ENCODE peak calls at places on chromosomes 16 and 17, in ten cellular contexts. One of them, this sample, is unnamed.
A peak's percentile ranks its signal among the peaks of the same experiment; 100 is the strongest.

GRCh38 chr17:77619851-77620250 is 338.7 kb upstream of the TNRC6C start:
- DNase-seq in left ventricle myocardium inferior: no peak
- DNase-seq in kidney epithelial cell: no peak
- DNase-seq in brain microvascular endothelial cell: peak; percentile 80
- DNase-seq in cardiac muscle cell: no peak
- DNase-seq in heart left ventricle: no peak
- DNase-seq in AG04449: peak; percentile 17
- DNase-seq in Peyer's patch: no peak
- DNase-seq in thyroid gland: no peak
- DNase-seq in Panc1: no peak
- DNase-seq in this sample: peak; percentile 64

GRCh38 chr17:49520386-49521087 is 25.4 kb downstream of the NGFR start:
- DNase-seq in left ventricle myocardium inferior: no peak
- DNase-seq in kidney epithelial cell: no peak
- DNase-seq in brain microvascular endothelial cell: no peak
- DNase-seq in cardiac muscle cell: no peak
- DNase-seq in heart left ventricle: no peak
- DNase-seq in AG04449: no peak
- DNase-seq in Peyer's patch: peak; percentile 30
- DNase-seq in thyroid gland: no peak
- DNase-seq in Panc1: no peak
- DNase-seq in this sample: no peak

GRCh38 chr17:76727745-76728456 is 1.3 kb downstream of the METTL23 start:
- DNase-seq in left ventricle myocardium inferior: no peak
- DNase-seq in kidney epithelial cell: no peak
- DNase-seq in brain microvascular endothelial cell: no peak
- DNase-seq in cardiac muscle cell: no peak
- DNase-seq in heart left ventricle: no peak
- DNase-seq in AG04449: no peak
- DNase-seq in Peyer's patch: peak; percentile 51
- DNase-seq in thyroid gland: peak; percentile 66
- DNase-seq in Panc1: no peak
- DNase-seq in this sample: no peak

GRCh38 chr17:38566666-38567031 is 39.1 kb downstream of the SRCIN1 start:
- DNase-seq in left ventricle myocardium inferior: no peak
- DNase-seq in kidney epithelial cell: no peak
- DNase-seq in brain microvascular endothelial cell: no peak
- DNase-seq in cardiac muscle cell: no peak
- DNase-seq in heart left ventricle: no peak
- DNase-seq in AG04449: no peak
- DNase-seq in Peyer's patch: no peak
- DNase-seq in thyroid gland: no peak
- DNase-seq in Panc1: no peak
- DNase-seq in this sample: no peak

GRCh38 chr16:64362193-64362592 is 759.7 kb downstream of the CDH11 start:
- DNase-seq in left ventricle myocardium inferior: no peak
- DNase-seq in kidney epithelial cell: peak; percentile 37
- DNase-seq in brain microvascular endothelial cell: peak; percentile 48
- DNase-seq in cardiac muscle cell: no peak
- DNase-seq in heart left ventricle: no peak
- DNase-seq in AG04449: no peak
- DNase-seq in Peyer's patch: no peak
- DNase-seq in thyroid gland: no peak
- DNase-seq in Panc1: no peak
- DNase-seq in this sample: peak; percentile 26

GRCh38 chr17:67221062-67221998 is 23.7 kb downstream of the HELZ start:
- DNase-seq in left ventricle myocardium inferior: no peak
- DNase-seq in kidney epithelial cell: no peak
- DNase-seq in brain microvascular endothelial cell: peak; percentile 51
- DNase-seq in cardiac muscle cell: peak; percentile 48
- DNase-seq in heart left ventricle: no peak
- DNase-seq in AG04449: no peak
- DNase-seq in Peyer's patch: no peak
- DNase-seq in thyroid gland: peak; percentile 48
- DNase-seq in Panc1: no peak
- DNase-seq in this sample: peak; percentile 61

GRCh38 chr17:4156750-4157381 is 13.9 kb downstream of the CYB5D2 start:
- DNase-seq in left ventricle myocardium inferior: no peak
- DNase-seq in kidney epithelial cell: no peak
- DNase-seq in brain microvascular endothelial cell: no peak
- DNase-seq in cardiac muscle cell: no peak
- DNase-seq in heart left ventricle: no peak
- DNase-seq in AG04449: no peak
- DNase-seq in Peyer's patch: no peak
- DNase-seq in thyroid gland: peak; percentile 77
- DNase-seq in Panc1: no peak
- DNase-seq in this sample: no peak

GRCh38 chr17:65489413-65490170 is 71.9 kb downstream of the AXIN2 start:
- DNase-seq in left ventricle myocardium inferior: no peak
- DNase-seq in kidney epithelial cell: no peak
- DNase-seq in brain microvascular endothelial cell: no peak
- DNase-seq in cardiac muscle cell: no peak
- DNase-seq in heart left ventricle: no peak
- DNase-seq in AG04449: no peak
- DNase-seq in Peyer's patch: no peak
- DNase-seq in thyroid gland: no peak
- DNase-seq in Panc1: no peak
- DNase-seq in this sample: peak; percentile 4

GRCh38 chr17:14935139-14935538 is 330.0 kb downstream of the PMP22 start:
- DNase-seq in left ventricle myocardium inferior: no peak
- DNase-seq in kidney epithelial cell: no peak
- DNase-seq in brain microvascular endothelial cell: no peak
- DNase-seq in cardiac muscle cell: no peak
- DNase-seq in heart left ventricle: no peak
- DNase-seq in AG04449: no peak
- DNase-seq in Peyer's patch: no peak
- DNase-seq in thyroid gland: no peak
- DNase-seq in Panc1: no peak
- DNase-seq in this sample: no peak
- H3K4me3 ChIP-seq in left ventricle myocardium inferior: no peak overlapping the region
- H3K4me3 ChIP-seq in kidney epithelial cell: no peak overlapping the region
- H3K4me3 ChIP-seq in brain microvascular endothelial cell: no peak overlapping the region
- H3K4me3 ChIP-seq in cardiac muscle cell: no peak overlapping the region
- H3K4me3 ChIP-seq in heart left ventricle: no peak overlapping the region
- H3K4me3 ChIP-seq in AG04449: no peak overlapping the region
- H3K4me3 ChIP-seq in Peyer's patch: no peak overlapping the region
- H3K4me3 ChIP-seq in thyroid gland: no peak overlapping the region
- H3K4me3 ChIP-seq in Panc1: no peak overlapping the region
- H3K4me3 ChIP-seq in this sample: no peak overlapping the region

DNA sequence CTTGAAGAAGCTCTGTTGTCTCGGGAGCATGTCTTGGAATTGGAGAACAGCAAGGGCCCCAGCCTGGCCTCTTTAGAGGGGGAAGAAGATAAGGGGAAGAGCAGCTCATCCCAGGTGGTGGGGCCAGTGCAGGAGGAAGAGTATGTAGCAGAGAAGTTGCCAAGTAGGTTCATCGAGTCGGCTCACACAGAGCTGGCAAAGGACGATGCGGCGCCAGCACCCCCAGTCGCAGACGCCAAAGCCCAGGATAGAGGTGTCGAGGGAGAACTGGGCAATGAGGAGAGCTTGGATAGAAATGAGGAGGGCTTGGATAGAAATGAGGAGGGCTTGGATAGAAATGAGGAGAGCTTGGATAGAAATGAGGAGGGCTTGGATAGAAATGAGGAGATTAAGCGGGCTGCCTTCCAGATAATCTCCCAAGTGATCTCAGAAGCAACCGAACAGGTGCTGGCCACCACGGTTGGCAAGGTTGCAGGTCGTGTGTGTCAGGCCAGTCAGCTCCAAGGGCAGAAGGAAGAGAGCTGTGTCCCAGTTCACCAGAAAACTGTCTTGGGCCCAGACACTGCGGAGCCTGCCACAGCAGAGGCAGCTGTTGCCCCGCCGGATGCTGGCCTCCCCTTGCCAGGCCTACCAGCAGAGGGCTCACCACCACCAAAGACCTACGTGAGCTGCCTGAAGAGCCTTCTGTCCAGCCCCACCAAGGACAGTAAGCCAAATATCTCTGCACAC is 21.2 kb downstream of the AKAP1 start:
- DNase-seq in left ventricle myocardium inferior: peak; percentile 41
- DNase-seq in kidney epithelial cell: no peak
- DNase-seq in brain microvascular endothelial cell: no peak
- DNase-seq in cardiac muscle cell: no peak
- DNase-seq in heart left ventricle: no peak
- DNase-seq in AG04449: no peak
- DNase-seq in Peyer's patch: peak; percentile 53
- DNase-seq in thyroid gland: no peak
- DNase-seq in Panc1: no peak
- DNase-seq in this sample: no peak
- TF ChIP-seq CTCF in left ventricle myocardium inferior: peak; percentile 59
- TF ChIP-seq CTCF in kidney epithelial cell: no peak
- TF ChIP-seq CTCF in brain microvascular endothelial cell: peak; percentile 58
- TF ChIP-seq CTCF in cardiac muscle cell: peak; percentile 27
- TF ChIP-seq CTCF in heart left ventricle: peak; percentile 15
- TF ChIP-seq CTCF in AG04449: no peak
- TF ChIP-seq CTCF in Peyer's patch: peak; percentile 43
- TF ChIP-seq CTCF in thyroid gland: peak; percentile 11
- TF ChIP-seq CTCF in Panc1: peak; percentile 81
- TF ChIP-seq CTCF in this sample: no peak

GRCh38 chr16:85171809-85172464 is 59.7 kb upstream of the CIBAR2 start:
- DNase-seq in left ventricle myocardium inferior: no peak
- DNase-seq in kidney epithelial cell: no peak
- DNase-seq in brain microvascular endothelial cell: no peak
- DNase-seq in cardiac muscle cell: no peak
- DNase-seq in heart left ventricle: no peak
- DNase-seq in AG04449: no peak
- DNase-seq in Peyer's patch: no peak
- DNase-seq in thyroid gland: no peak
- DNase-seq in Panc1: no peak
- DNase-seq in this sample: peak; percentile 11

GRCh38 chr16:85173981-85174751 is 61.9 kb upstream of the CIBAR2 start:
- DNase-seq in left ventricle myocardium inferior: no peak
- DNase-seq in kidney epithelial cell: no peak
- DNase-seq in brain microvascular endothelial cell: peak; percentile 68
- DNase-seq in cardiac muscle cell: peak; percentile 35
- DNase-seq in heart left ventricle: peak; percentile 69
- DNase-seq in AG04449: no peak
- DNase-seq in Peyer's patch: no peak
- DNase-seq in thyroid gland: peak; percentile 66
- DNase-seq in Panc1: peak; percentile 24
- DNase-seq in this sample: peak; percentile 91

GRCh38 chr16:85172465-85173071 is 60.3 kb upstream of the CIBAR2 start:
- DNase-seq in left ventricle myocardium inferior: no peak
- DNase-seq in kidney epithelial cell: no peak
- DNase-seq in brain microvascular endothelial cell: no peak
- DNase-seq in cardiac muscle cell: peak; percentile 60
- DNase-seq in heart left ventricle: peak; percentile 69
- DNase-seq in AG04449: no peak
- DNase-seq in Peyer's patch: peak; percentile 56
- DNase-seq in thyroid gland: peak; percentile 52
- DNase-seq in Panc1: peak; percentile 30
- DNase-seq in this sample: peak; percentile 54

GRCh38 chr16:85174871-85175723 is 62.8 kb upstream of the CIBAR2 start:
- DNase-seq in left ventricle myocardium inferior: no peak
- DNase-seq in kidney epithelial cell: no peak
- DNase-seq in brain microvascular endothelial cell: no peak
- DNase-seq in cardiac muscle cell: no peak
- DNase-seq in heart left ventricle: no peak
- DNase-seq in AG04449: no peak
- DNase-seq in Peyer's patch: no peak
- DNase-seq in thyroid gland: no peak
- DNase-seq in Panc1: no peak
- DNase-seq in this sample: peak; percentile 42

DNA sequence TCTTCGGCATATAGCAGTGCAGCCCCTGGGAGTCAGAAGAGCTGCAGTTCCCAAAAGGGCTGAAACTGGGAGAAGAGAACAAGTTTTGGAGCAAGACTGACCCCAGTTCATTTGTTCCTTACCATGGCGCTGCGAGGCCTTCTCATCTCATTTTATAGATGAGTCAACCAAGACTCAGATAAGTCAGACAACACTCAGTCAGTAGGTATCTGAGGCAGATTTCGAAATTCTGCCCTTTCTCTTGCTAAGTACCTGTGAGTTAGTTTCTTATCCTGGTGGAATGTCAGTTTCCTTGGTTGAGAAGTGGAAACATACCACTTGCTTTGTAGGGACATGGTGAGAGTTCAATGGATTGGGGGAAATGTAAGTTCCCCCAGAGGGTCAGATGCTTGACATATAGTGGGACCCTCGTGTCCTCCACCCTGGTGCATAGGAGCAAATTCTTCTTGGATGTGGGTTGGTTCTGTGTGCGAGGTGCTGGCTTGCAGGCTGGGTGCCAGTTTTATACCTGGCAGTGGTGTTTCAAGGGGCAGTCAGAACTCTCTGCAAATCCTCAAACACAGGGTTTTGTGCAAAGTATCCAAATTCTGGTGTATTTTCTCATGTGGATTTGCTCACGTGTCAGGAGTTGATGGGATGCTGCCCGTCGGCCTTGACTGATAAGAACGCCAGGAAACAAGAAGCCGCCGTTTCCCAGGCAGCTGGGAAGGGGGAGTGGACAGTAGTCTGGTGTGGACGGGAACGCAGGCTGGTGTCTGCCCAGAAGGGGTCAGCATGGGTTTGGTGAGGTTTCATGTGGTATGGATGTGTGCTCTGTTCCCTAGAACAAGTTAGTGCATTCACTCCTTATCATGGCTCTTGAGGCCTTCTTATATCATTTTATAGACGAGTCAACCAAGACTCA is 61.1 kb upstream of the CIBAR2 start:
- DNase-seq in left ventricle myocardium inferior: no peak
- DNase-seq in kidney epithelial cell: peak; percentile 86
- DNase-seq in brain microvascular endothelial cell: peak; percentile 84
- DNase-seq in cardiac muscle cell: peak; percentile 52
- DNase-seq in heart left ventricle: no peak
- DNase-seq in AG04449: peak; percentile 78
- DNase-seq in Peyer's patch: no peak
- DNase-seq in thyroid gland: no peak
- DNase-seq in Panc1: peak; percentile 25
- DNase-seq in this sample: peak; percentile 82
- H3K4me3 ChIP-seq in left ventricle myocardium inferior: peak overlapping the region; percentile 68
- H3K4me3 ChIP-seq in kidney epithelial cell: no peak overlapping the region
- H3K4me3 ChIP-seq in brain microvascular endothelial cell: peak overlapping the region; percentile 48
- H3K4me3 ChIP-seq in cardiac muscle cell: peak overlapping the region; percentile 23
- H3K4me3 ChIP-seq in heart left ventricle: no peak overlapping the region
- H3K4me3 ChIP-seq in AG04449: peak overlapping the region; percentile 66
- H3K4me3 ChIP-seq in Peyer's patch: no peak overlapping the region
- H3K4me3 ChIP-seq in thyroid gland: no peak overlapping the region
- H3K4me3 ChIP-seq in Panc1: peak overlapping the region; percentile 52
- H3K4me3 ChIP-seq in this sample: peak overlapping the region; percentile 87

GRCh38 chr17:1045456-1045855 is 48.5 kb downstream of the TIMM22 start:
- DNase-seq in left ventricle myocardium inferior: no peak
- DNase-seq in kidney epithelial cell: no peak
- DNase-seq in brain microvascular endothelial cell: no peak
- DNase-seq in cardiac muscle cell: no peak
- DNase-seq in heart left ventricle: peak; percentile 29
- DNase-seq in AG04449: no peak
- DNase-seq in Peyer's patch: no peak
- DNase-seq in thyroid gland: no peak
- DNase-seq in Panc1: no peak
- DNase-seq in this sample: no peak

GRCh38 chr17:1047886-1048470 is 51.0 kb downstream of the TIMM22 start:
- DNase-seq in left ventricle myocardium inferior: no peak
- DNase-seq in kidney epithelial cell: no peak
- DNase-seq in brain microvascular endothelial cell: no peak
- DNase-seq in cardiac muscle cell: no peak
- DNase-seq in heart left ventricle: peak; percentile 18
- DNase-seq in AG04449: no peak
- DNase-seq in Peyer's patch: no peak
- DNase-seq in thyroid gland: no peak
- DNase-seq in Panc1: no peak
- DNase-seq in this sample: no peak

GRCh38 chr17:1049446-1050225 is 52.7 kb downstream of the TIMM22 start:
- DNase-seq in left ventricle myocardium inferior: peak; percentile 3
- DNase-seq in kidney epithelial cell: no peak
- DNase-seq in brain microvascular endothelial cell: no peak
- DNase-seq in cardiac muscle cell: no peak
- DNase-seq in heart left ventricle: peak; percentile 10
- DNase-seq in AG04449: no peak
- DNase-seq in Peyer's patch: no peak
- DNase-seq in thyroid gland: no peak
- DNase-seq in Panc1: no peak
- DNase-seq in this sample: no peak

GRCh38 chr17:1050246-1050995 is 53.5 kb downstream of the TIMM22 start:
- DNase-seq in left ventricle myocardium inferior: peak; percentile 3
- DNase-seq in kidney epithelial cell: no peak
- DNase-seq in brain microvascular endothelial cell: no peak
- DNase-seq in cardiac muscle cell: no peak
- DNase-seq in heart left ventricle: peak; percentile 5
- DNase-seq in AG04449: no peak
- DNase-seq in Peyer's patch: no peak
- DNase-seq in thyroid gland: no peak
- DNase-seq in Panc1: no peak
- DNase-seq in this sample: no peak

DNA sequence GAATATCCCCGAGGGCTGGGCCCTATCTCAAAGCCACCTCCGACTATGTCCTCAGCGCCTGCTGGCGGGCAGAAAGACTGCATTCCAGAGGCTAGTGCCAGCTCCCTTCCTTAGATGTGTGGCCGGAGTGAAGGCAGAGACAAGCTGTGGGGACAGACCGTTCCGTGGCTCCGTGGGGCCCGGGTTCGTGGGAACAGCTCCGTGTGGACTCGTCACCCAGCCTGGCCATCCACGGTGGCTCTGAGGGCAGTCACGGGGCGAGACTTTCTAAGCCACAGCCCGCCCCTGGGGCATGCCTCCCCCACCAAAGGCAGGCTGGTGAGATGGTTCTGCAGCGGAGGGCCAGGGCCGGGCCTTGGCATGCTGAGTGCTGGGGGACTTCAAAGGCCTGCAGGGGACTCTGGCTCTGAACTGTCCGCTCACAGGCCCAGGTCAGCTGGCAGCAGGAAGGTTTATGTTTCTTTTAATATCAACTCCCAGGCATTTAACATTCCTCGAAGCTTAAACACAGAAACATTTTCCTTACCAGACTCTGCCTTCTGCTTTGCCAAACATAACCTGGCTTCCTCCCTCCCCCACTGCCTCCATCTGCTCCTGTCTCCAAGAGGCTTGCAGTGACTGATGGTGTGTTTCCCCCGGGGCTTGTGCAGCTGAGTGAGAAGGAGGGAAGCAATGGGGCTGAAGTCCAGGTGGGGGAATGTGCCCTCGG is 50.4 kb downstream of the TIMM22 start:
- DNase-seq in left ventricle myocardium inferior: peak; percentile 70
- DNase-seq in kidney epithelial cell: no peak
- DNase-seq in brain microvascular endothelial cell: no peak
- DNase-seq in cardiac muscle cell: peak; percentile 37
- DNase-seq in heart left ventricle: peak; percentile 87
- DNase-seq in AG04449: peak; percentile 24
- DNase-seq in Peyer's patch: no peak
- DNase-seq in thyroid gland: no peak
- DNase-seq in Panc1: no peak
- DNase-seq in this sample: no peak
- TF ChIP-seq CTCF in left ventricle myocardium inferior: peak; percentile 51
- TF ChIP-seq CTCF in kidney epithelial cell: no peak
- TF ChIP-seq CTCF in brain microvascular endothelial cell: peak; percentile 4
- TF ChIP-seq CTCF in cardiac muscle cell: no peak
- TF ChIP-seq CTCF in heart left ventricle: no peak
- TF ChIP-seq CTCF in AG04449: no peak
- TF ChIP-seq CTCF in Peyer's patch: no peak
- TF ChIP-seq CTCF in thyroid gland: no peak
- TF ChIP-seq CTCF in Panc1: no peak
- TF ChIP-seq CTCF in this sample: no peak